ENCODE peak calls at places on chromosomes 16 and 17, in five cellular contexts. One of them, this sample, is unnamed. For H3K27me3, the result is how much of the 10 kb centered on the place peaks cover.

GRCh38 chr16:47057631-47057996 is 84.1 kb upstream of the DNAJA2 start:
- DNase-seq in SK-N-SH: no peak
- DNase-seq in thoracic aorta: no peak
- DNase-seq in tibial artery: peak
- DNase-seq in GM23248: no peak
- DNase-seq in this sample: no peak

GRCh38 chr17:9512323-9513168 is 63.1 kb downstream of the STX8 start:
- DNase-seq in thoracic aorta: no peak
- DNase-seq in tibial artery: no peak
- DNase-seq in GM23248: peak
- DNase-seq in SK-N-SH: no peak
- DNase-seq in this sample: no peak

GRCh38 chr16:14280541-14280940 is 209.4 kb downstream of the MRTFB start:
- DNase-seq in SK-N-SH: no peak
- DNase-seq in GM23248: peak
- DNase-seq in thoracic aorta: no peak
- DNase-seq in tibial artery: no peak
- DNase-seq in this sample: no peak

GRCh38 chr17:2067048-2067452 is 12.1 kb downstream of the HIC1 start:
- DNase-seq in thoracic aorta: no peak
- DNase-seq in SK-N-SH: no peak
- DNase-seq in tibial artery: no peak
- DNase-seq in GM23248: no peak
- DNase-seq in this sample: no peak

GRCh38 chr17:31564291-31564690 is 172.8 kb downstream of the RAB11FIP4 start:
- DNase-seq in tibial artery: no peak
- DNase-seq in SK-N-SH: no peak
- DNase-seq in GM23248: no peak
- DNase-seq in thoracic aorta: no peak
- DNase-seq in this sample: no peak

GRCh38 chr16:81646561-81646960 is 132.5 kb upstream of the PLCG2 start:
- DNase-seq in GM23248: peak
- DNase-seq in tibial artery: no peak
- DNase-seq in SK-N-SH: no peak
- DNase-seq in thoracic aorta: no peak
- DNase-seq in this sample: no peak

GRCh38 chr16:71467810-71468209 is 5.8 kb upstream of the ZNF23 start:
- DNase-seq in tibial artery: no peak
- DNase-seq in GM23248: peak
- DNase-seq in SK-N-SH: no peak
- DNase-seq in thoracic aorta: no peak
- DNase-seq in this sample: peak

GRCh38 chr17:46878055-46878454 is 26.7 kb downstream of the WNT9B start:
- DNase-seq in SK-N-SH: no peak
- DNase-seq in thoracic aorta: no peak
- DNase-seq in GM23248: no peak
- DNase-seq in tibial artery: peak
- DNase-seq in this sample: no peak

GRCh38 chr17:38870259-38871165 is 654 bp downstream of the LASP1 start:
- DNase-seq in thoracic aorta: peak
- DNase-seq in tibial artery: peak
- DNase-seq in GM23248: peak
- DNase-seq in SK-N-SH: peak
- DNase-seq in this sample: peak

GRCh38 chr17:7508150-7508549 is 24.0 kb downstream of the POLR2A start:
- DNase-seq in thoracic aorta: no peak
- DNase-seq in SK-N-SH: no peak
- DNase-seq in GM23248: no peak
- DNase-seq in tibial artery: no peak
- DNase-seq in this sample: no peak

GRCh38 chr17:10821770-10822169 is 16.1 kb downstream of the PIRT start:
- DNase-seq in tibial artery: no peak
- DNase-seq in GM23248: no peak
- DNase-seq in thoracic aorta: no peak
- DNase-seq in SK-N-SH: no peak
- DNase-seq in this sample: no peak

GRCh38 chr16:52114414-52114813 is 432.5 kb downstream of the TOX3 start:
- DNase-seq in SK-N-SH: no peak
- DNase-seq in tibial artery: no peak
- DNase-seq in GM23248: no peak
- DNase-seq in thoracic aorta: no peak
- DNase-seq in this sample: no peak

GRCh38 chr16:35749253-35750141 is 2290.1 kb downstream of the TP53TG3F start:
- DNase-seq in GM23248: no peak
- DNase-seq in thoracic aorta: no peak
- DNase-seq in tibial artery: no peak
- DNase-seq in SK-N-SH: peak
- DNase-seq in this sample: peak

DNA sequence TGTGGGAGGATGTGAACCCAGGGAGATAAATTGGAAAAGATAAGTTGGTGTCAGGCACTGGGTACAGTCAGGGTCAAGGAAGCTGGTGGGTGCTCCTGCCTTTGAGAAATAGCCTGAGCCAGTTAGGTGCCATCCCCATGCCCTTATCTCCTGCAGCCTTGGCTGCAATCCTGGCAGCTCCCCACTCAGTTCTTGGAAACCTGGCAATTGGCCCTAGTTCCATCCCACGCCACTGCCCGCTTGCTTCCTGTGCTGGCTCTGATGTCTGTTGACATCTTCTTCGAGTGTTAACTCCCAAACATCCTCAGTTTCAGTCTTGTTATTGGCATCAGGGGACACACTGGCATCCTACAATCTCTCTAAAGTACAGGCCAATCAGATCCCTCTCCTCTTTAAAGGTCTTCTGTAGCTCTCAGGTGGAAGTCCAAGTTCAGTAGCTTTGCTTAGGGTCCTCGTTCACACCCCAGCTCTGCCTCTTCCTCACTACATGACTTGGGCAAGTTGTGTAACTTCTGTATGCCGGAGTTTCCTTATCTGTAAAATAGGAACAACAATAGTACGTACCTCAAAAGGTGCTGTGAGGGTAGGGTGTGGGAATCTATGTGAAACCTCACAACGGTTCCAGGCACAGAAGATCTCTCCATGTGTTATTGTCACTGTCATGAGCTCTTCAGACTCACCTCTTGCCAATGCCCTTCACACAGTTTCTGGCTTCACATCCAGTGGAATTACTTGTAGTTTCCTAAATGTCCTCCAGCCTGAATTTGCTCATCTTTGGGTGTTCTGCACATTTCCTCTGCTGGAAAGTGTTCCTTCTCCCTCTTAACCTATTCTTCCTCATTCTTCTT is 13.5 kb upstream of the PRKAR1A start:
- DNase-seq in SK-N-SH: peak
- DNase-seq in tibial artery: no peak
- DNase-seq in GM23248: peak
- DNase-seq in thoracic aorta: no peak
- DNase-seq in this sample: no peak
- H3K4me3 ChIP-seq in SK-N-SH: no peak
- H3K4me3 ChIP-seq in tibial artery: no peak
- H3K4me3 ChIP-seq in GM23248: no peak
- H3K4me3 ChIP-seq in thoracic aorta: no peak
- H3K4me3 ChIP-seq in this sample: no peak

GRCh38 chr16:1075546-1075945 is 3.0 kb downstream of the SSTR5 start:
- DNase-seq in thoracic aorta: no peak
- DNase-seq in SK-N-SH: no peak
- DNase-seq in GM23248: no peak
- DNase-seq in tibial artery: no peak
- DNase-seq in this sample: no peak

GRCh38 chr16:1073566-1074378 is 1.2 kb downstream of the SSTR5 start:
- DNase-seq in thoracic aorta: no peak
- DNase-seq in tibial artery: no peak
- DNase-seq in SK-N-SH: no peak
- DNase-seq in GM23248: no peak
- DNase-seq in this sample: peak

GRCh38 chr16:1073262-1073558 is 663 bp downstream of the SSTR5 start:
- DNase-seq in tibial artery: no peak
- DNase-seq in SK-N-SH: no peak
- DNase-seq in GM23248: no peak
- DNase-seq in thoracic aorta: no peak
- DNase-seq in this sample: no peak

GRCh38 chr16:1072526-1073261 is at the start of gene SSTR5:
- DNase-seq in GM23248: no peak
- DNase-seq in thoracic aorta: no peak
- DNase-seq in SK-N-SH: no peak
- DNase-seq in tibial artery: no peak
- DNase-seq in this sample: peak

GRCh38 chr16:1074379-1074649 is 1.8 kb downstream of the SSTR5 start:
- DNase-seq in thoracic aorta: no peak
- DNase-seq in tibial artery: no peak
- DNase-seq in SK-N-SH: no peak
- DNase-seq in GM23248: no peak
- DNase-seq in this sample: no peak
- H3K27me3 ChIP-seq in thoracic aorta: under half
- H3K27me3 ChIP-seq in tibial artery: under half
- H3K27me3 ChIP-seq in SK-N-SH: half or more
- H3K27me3 ChIP-seq in GM23248: under half
- H3K27me3 ChIP-seq in this sample: under half

DNA sequence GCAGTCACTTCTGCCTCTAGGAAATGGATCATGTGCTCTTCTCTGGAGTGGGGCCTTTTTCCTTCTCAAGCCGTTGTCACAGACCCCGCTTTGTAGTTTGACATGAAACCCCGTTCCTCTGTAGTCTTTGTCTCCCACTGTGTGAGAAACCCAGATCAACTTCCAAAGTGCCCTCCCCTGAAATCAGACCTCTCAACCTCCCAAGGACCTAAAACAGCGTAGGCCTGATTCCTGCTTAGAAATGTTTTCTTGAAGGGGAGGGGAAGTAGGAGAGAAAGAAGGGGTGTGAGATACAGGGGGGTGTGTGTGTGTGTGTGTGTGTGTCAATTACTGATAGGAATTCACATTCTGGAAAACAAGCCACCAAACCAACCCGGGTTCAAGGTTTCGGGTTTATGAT is 1.5 kb downstream of the UBE2O start:
- DNase-seq in tibial artery: no peak
- DNase-seq in GM23248: no peak
- DNase-seq in thoracic aorta: no peak
- DNase-seq in SK-N-SH: no peak
- DNase-seq in this sample: no peak
- H3K4me3 ChIP-seq in tibial artery: no peak
- H3K4me3 ChIP-seq in GM23248: peak
- H3K4me3 ChIP-seq in thoracic aorta: no peak
- H3K4me3 ChIP-seq in SK-N-SH: peak
- H3K4me3 ChIP-seq in this sample: peak

GRCh38 chr17:34408439-34408838 is 45.4 kb upstream of the CCL1 start:
- DNase-seq in SK-N-SH: no peak
- DNase-seq in thoracic aorta: no peak
- DNase-seq in GM23248: no peak
- DNase-seq in tibial artery: no peak
- DNase-seq in this sample: no peak

GRCh38 chr17:34400301-34400931 is 37.4 kb upstream of the CCL1 start:
- DNase-seq in SK-N-SH: no peak
- DNase-seq in GM23248: no peak
- DNase-seq in thoracic aorta: no peak
- DNase-seq in tibial artery: no peak
- DNase-seq in this sample: no peak

GRCh38 chr17:34401165-34401564 is 38.1 kb upstream of the CCL1 start:
- DNase-seq in thoracic aorta: no peak
- DNase-seq in tibial artery: no peak
- DNase-seq in GM23248: no peak
- DNase-seq in SK-N-SH: no peak
- DNase-seq in this sample: no peak

GRCh38 chr17:34409352-34409751 is 46.3 kb upstream of the CCL1 start:
- DNase-seq in GM23248: no peak
- DNase-seq in tibial artery: no peak
- DNase-seq in SK-N-SH: no peak
- DNase-seq in thoracic aorta: no peak
- DNase-seq in this sample: no peak

GRCh38 chr17:34406196-34406595 is 43.2 kb upstream of the CCL1 start:
- DNase-seq in tibial artery: no peak
- DNase-seq in SK-N-SH: no peak
- DNase-seq in thoracic aorta: no peak
- DNase-seq in GM23248: no peak
- DNase-seq in this sample: no peak
- H3K27me3 ChIP-seq in tibial artery: under half
- H3K27me3 ChIP-seq in SK-N-SH: under half
- H3K27me3 ChIP-seq in thoracic aorta: under half
- H3K27me3 ChIP-seq in GM23248: under half
- H3K27me3 ChIP-seq in this sample: under half